ENCODE peak calls at places on chromosome 6, in six cellular contexts. W is ovary, F is RWPE1, Z is MM.1S, V is choroid plexus epithelial cell, C is lower lobe of right lung. D is an unnamed sample.

GRCh38 chr6:84663866-84664265 is 100.5 kb downstream of the TBX18 start:
- DNase-seq in Z (no peak), V (no peak), W (no peak), C (no peak), F (no peak), D (no peak)

GRCh38 chr6:2866183-2866846 is 24.7 kb upstream of the SERPINB1 start:
- DNase-seq in F (no peak), V (no peak), C (no peak), Z (no peak), W (no peak), D (peak)

GRCh38 chr6:11744753-11745152 is 33.9 kb downstream of the ADTRP start:
- DNase-seq in Z (no peak), V (peak), C (peak), W (peak), F (no peak), D (peak)

GRCh38 chr6:31531162-31531561 is 2.4 kb downstream of the MCCD1 start:
- DNase-seq in V (no peak), F (no peak), Z (no peak), C (no peak), W (no peak), D (no peak)

GRCh38 chr6:157045831-157046454 is 268.8 kb downstream of the ARID1B start:
- DNase-seq in F (peak), V (peak), Z (no peak), W (no peak), C (no peak), D (peak)

GRCh38 chr6:122692175-122692598 is 82.0 kb downstream of the PKIB start:
- DNase-seq in Z (no peak), V (peak), F (no peak), W (no peak), C (no peak), D (no peak)

GRCh38 chr6:56954389-56955170 is at the start of gene BEND6:
- DNase-seq in V (peak), W (peak), F (peak), C (peak), Z (peak), D (no peak)

GRCh38 chr6:10449751-10450150 is 34.9 kb upstream of the TFAP2A start:
- DNase-seq in C (no peak), W (no peak), F (no peak), V (no peak), Z (no peak), D (peak)

GRCh38 chr6:81238390-81238789 is 514.1 kb downstream of the TENT5A start:
- DNase-seq in W (no peak), V (no peak), F (no peak), C (no peak), Z (no peak), D (no peak)

GRCh38 chr6:125310994-125311649 is 9.4 kb upstream of the HDDC2 start:
- DNase-seq in V (peak), F (peak), C (no peak), Z (peak), W (peak), D (peak)

GRCh38 chr6:167653561-167653960 is 173.2 kb upstream of the AFDN start:
- DNase-seq in Z (no peak), W (no peak), C (no peak), F (no peak), V (no peak), D (no peak)

GRCh38 chr6:104688283-104688969 is 171.3 kb downstream of the HACE1 start:
- DNase-seq in V (no peak), F (no peak), W (no peak), C (no peak), Z (no peak), D (no peak)

GRCh38 chr6:139060332-139060731 is 31.8 kb downstream of the ABRACL start:
- DNase-seq in W (no peak), V (peak), F (peak), C (no peak), Z (no peak), D (peak)

GRCh38 chr6:104908031-104908430 is 48.3 kb upstream of the HACE1 start:
- DNase-seq in V (no peak), C (no peak), W (no peak), Z (no peak), F (no peak), D (peak)

GRCh38 chr6:51678905-51679620 is 408.4 kb downstream of the PKHD1 start:
- DNase-seq in W (no peak), V (no peak), F (peak), Z (peak), C (no peak), D (peak)

GRCh38 chr6:101080597-101080996 is 199.5 kb upstream of the ASCC3 start:
- DNase-seq in F (peak), W (no peak), Z (no peak), V (peak), C (no peak), D (peak)

GRCh38 chr6:137995371-137995770 is 111.8 kb downstream of the PERP start:
- DNase-seq in Z (no peak), V (no peak), C (no peak), F (no peak), W (no peak), D (no peak)

GRCh38 chr6:136069119-136069518 is 181.0 kb downstream of the MTFR2 start:
- DNase-seq in Z (no peak), C (no peak), W (no peak), V (peak), F (peak), D (peak)

GRCh38 chr6:11925805-11926204 is 86.3 kb upstream of the HIVEP1 start:
- DNase-seq in V (no peak), Z (no peak), W (no peak), F (no peak), C (no peak), D (no peak)

GRCh38 chr6:166493427-166494100 is 92.9 kb downstream of the RAMACL start:
- DNase-seq in C (no peak), V (no peak), W (no peak), Z (no peak), F (no peak), D (no peak)

GRCh38 chr6:56949261-56949660 is 5.6 kb upstream of the BEND6 start:
- DNase-seq in W (no peak), Z (no peak), F (no peak), C (no peak), V (peak), D (no peak)

GRCh38 chr6:68443704-68444103 is 191.4 kb upstream of the ADGRB3 start:
- DNase-seq in C (no peak), W (no peak), F (no peak), Z (no peak), V (no peak), D (no peak)
- TF ChIP-seq CTCF in C (no peak), W (no peak), F (no peak), Z (no peak), V (no peak), D (no peak)

DNA sequence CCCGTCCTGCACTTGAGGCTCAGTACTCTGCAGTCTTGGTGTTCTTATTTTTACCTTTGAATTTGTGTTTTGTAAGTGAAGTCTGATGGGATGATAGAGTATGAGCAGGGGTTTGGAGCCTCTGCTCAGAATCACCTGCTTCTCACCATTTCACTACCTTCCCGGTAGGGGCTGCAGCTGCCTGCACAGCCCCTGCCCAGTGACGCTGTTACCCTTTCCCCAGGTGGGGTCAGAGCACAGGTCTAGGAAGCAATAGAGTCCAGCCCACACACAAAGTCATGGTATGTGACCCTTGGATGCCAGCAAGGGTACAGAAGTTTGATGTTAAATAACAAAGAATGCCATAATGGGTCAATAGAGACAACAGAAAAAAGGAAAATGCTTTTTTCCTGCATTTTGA is 101.8 kb upstream of the TCF21 start:
- DNase-seq in C (no peak), V (no peak), Z (no peak), W (no peak), F (no peak), D (no peak)
- TF ChIP-seq CTCF in C (no peak), V (no peak), Z (no peak), W (no peak), F (no peak), D (no peak)

GRCh38 chr6:107612762-107613415 is 123.0 kb downstream of the SOBP start:
- DNase-seq in F (no peak), C (no peak), V (peak), Z (no peak), W (peak), D (no peak)
- TF ChIP-seq CTCF in F (no peak), C (no peak), V (peak), Z (no peak), W (no peak), D (no peak)

DNA sequence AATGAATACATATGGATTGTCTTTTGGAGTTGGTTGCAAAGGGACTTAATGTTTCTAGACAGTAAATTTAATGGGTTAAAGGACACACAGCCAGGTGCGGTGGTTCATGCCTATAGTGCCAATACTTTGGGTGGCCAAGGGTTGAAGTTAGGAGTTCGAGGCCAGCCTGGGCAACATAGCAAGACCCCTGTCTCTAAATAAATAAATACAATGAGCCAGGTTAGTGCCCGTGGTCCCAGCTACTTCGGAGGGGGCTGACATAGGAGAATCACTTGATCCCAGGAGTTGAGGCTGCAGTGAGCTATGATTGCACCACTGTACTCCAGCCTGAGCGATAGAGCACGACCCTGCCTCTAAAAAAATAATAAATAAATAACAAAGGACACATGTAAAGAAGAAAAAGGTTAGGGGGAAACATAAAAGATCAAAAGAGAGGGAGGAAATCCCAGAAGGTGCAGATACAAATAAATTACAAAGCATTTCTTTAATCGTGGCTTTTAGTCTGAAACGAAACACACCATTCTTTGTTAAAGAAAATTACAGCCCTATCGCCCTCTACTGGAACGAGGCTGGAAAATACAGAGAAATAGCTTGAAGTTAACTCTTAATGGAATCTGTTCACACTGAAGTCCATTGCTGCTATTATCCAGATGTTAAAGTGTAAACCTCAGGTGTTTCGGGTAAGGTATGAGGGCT is 42.6 kb upstream of the SCML4 start:
- DNase-seq in F (peak), W (no peak), V (peak), C (no peak), Z (peak), D (peak)
- TF ChIP-seq CTCF in F (peak), W (no peak), V (peak), C (peak), Z (peak), D (peak)

DNA sequence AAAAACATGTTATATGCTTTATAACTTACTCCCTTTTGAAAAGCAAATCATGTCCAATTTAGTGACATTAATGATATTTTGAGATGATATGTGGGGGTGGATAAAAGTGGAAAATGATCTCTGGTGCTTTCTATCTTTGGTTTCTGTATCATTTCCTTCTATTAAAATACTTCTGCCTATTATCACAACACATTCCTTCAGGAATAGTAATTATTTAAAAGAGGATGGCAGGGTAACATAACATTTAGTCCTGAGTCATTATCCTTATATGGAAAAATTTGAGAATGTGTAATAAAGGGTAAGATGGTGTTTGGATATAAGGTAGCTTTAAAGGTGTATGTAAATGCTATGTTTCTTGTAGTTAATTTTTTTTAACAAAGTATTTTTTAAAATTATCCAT is 657.7 kb downstream of the PHF3 start:
- DNase-seq in C (no peak), V (peak), Z (no peak), F (no peak), W (no peak), D (no peak)
- TF ChIP-seq CTCF in C (no peak), V (no peak), Z (no peak), F (no peak), W (no peak), D (no peak)

GRCh38 chr6:72650081-72650745 is 28.3 kb downstream of the KCNQ5 start:
- DNase-seq in F (peak), W (no peak), Z (no peak), V (peak), C (no peak), D (peak)

GRCh38 chr6:72651967-72652956 is 30.4 kb downstream of the KCNQ5 start:
- DNase-seq in V (no peak), W (no peak), C (no peak), Z (no peak), F (no peak), D (no peak)

GRCh38 chr6:72651191-72651590 is 29.3 kb downstream of the KCNQ5 start:
- DNase-seq in Z (no peak), F (no peak), C (no peak), V (no peak), W (no peak), D (no peak)

GRCh38 chr6:72654101-72654618 is 32.3 kb downstream of the KCNQ5 start:
- DNase-seq in F (no peak), C (no peak), Z (no peak), W (no peak), V (no peak), D (no peak)

GRCh38 chr6:72653032-72653431 is 31.2 kb downstream of the KCNQ5 start:
- DNase-seq in C (no peak), F (no peak), Z (no peak), W (no peak), V (no peak), D (no peak)
- TF ChIP-seq CTCF in C (no peak), F (no peak), Z (no peak), W (no peak), V (no peak), D (no peak)

GRCh38 chr6:133843098-133843497 is 45.8 kb upstream of the TCF21 start:
- DNase-seq in Z (peak), C (no peak), V (no peak), W (no peak), F (no peak), D (no peak)

GRCh38 chr6:133835901-133836300 is 53.0 kb upstream of the TCF21 start:
- DNase-seq in Z (no peak), F (no peak), W (no peak), C (no peak), V (peak), D (no peak)

GRCh38 chr6:133834472-133835170 is 54.3 kb upstream of the TCF21 start:
- DNase-seq in F (no peak), V (no peak), W (no peak), C (no peak), Z (no peak), D (no peak)

GRCh38 chr6:133833905-133834304 is 55.0 kb upstream of the TCF21 start:
- DNase-seq in W (peak), C (no peak), F (no peak), V (peak), Z (no peak), D (no peak)

DNA sequence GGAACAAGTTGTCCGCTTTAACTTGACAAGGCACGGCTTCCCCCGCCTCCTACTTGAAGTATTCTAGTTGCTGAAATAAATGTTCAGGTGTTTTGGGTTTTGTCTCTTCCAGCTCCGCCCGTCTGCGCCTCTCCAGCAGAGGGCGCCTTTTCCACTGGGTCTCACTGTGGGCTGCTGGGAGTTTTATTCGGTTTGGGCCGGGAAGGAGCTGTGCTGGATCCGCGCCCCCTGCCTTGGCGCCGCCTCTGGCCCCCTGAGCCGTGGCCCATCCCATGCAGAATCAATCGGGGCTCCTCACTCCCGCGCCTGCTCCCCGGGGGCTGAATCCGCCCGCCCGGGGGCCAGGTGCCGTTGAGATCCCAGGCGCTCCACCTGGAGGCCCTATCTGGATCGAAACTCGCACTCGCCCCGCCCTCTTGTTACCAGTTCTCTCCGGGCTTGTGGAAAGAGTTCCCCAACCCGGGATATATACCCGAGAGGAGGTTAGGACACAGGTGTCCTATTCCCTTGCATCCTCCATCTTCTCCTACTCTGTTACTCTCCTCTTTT is 51.0 kb upstream of the TCF21 start:
- DNase-seq in V (peak), Z (peak), F (peak), C (peak), W (no peak), D (peak)
- TF ChIP-seq CTCF in V (peak), Z (peak), F (peak), C (peak), W (peak), D (peak)

GRCh38 chr6:150846641-150847040 is 18.9 kb upstream of the MTHFD1L start:
- DNase-seq in C (no peak), F (no peak), Z (no peak), V (peak), W (no peak), D (no peak)

GRCh38 chr6:150844371-150844770 is 21.1 kb upstream of the MTHFD1L start:
- DNase-seq in F (no peak), Z (no peak), V (no peak), C (no peak), W (no peak), D (no peak)

GRCh38 chr6:150848400-150848799 is 17.1 kb upstream of the MTHFD1L start:
- DNase-seq in W (no peak), V (peak), Z (no peak), F (no peak), C (no peak), D (no peak)
- TF ChIP-seq CTCF in W (no peak), V (no peak), Z (no peak), F (no peak), C (no peak), D (no peak)